ENCODE peak calls at places on chromosomes 12 and 14, in six cellular contexts. U, X, K, R, H and E are unnamed samples.

GRCh38 chr14:65255583-65256443 is 153.5 kb upstream of the MAX start:
- DNase-seq in U (no peak), X (peak; percentile 21), K (no peak), R (no peak), H (no peak), E (no peak)

GRCh38 chr14:68374682-68375081 is 418.2 kb downstream of the ZFP36L1 start:
- DNase-seq in U (no peak), X (no peak), K (no peak), R (no peak), H (no peak), E (no peak)

GRCh38 chr14:61337893-61338292 is 16.5 kb downstream of the PRKCH start:
- DNase-seq in U (no peak), X (no peak), K (no peak), R (no peak), H (no peak), E (no peak)

GRCh38 chr12:94162108-94162507 is 13.7 kb downstream of the PLXNC1 start:
- DNase-seq in U (no peak), X (no peak), K (no peak), R (no peak), H (no peak), E (no peak)

GRCh38 chr12:30570206-30570890 is 125.3 kb downstream of the IPO8 start:
- DNase-seq in U (no peak), X (no peak), K (no peak), R (no peak), H (no peak), E (no peak)

GRCh38 chr12:9760699-9761406 is at the start of gene CD69:
- DNase-seq in U (peak; percentile 29), X (peak; percentile 92), K (no peak), R (no peak), H (no peak), E (peak; percentile 95)

GRCh38 chr14:96212140-96212539 is 7.5 kb downstream of the BDKRB2 start:
- DNase-seq in U (no peak), X (no peak), K (no peak), R (no peak), H (peak; percentile 48), E (no peak)

GRCh38 chr12:67572492-67572891 is 76.1 kb upstream of the DYRK2 start:
- DNase-seq in U (no peak), X (no peak), K (no peak), R (no peak), H (no peak), E (no peak)

GRCh38 chr12:104929368-104929767 is 28.7 kb downstream of the SLC41A2 start:
- DNase-seq in U (no peak), X (no peak), K (no peak), R (no peak), H (no peak), E (no peak)

GRCh38 chr12:45231515-45232145 is 15.7 kb downstream of the ANO6 start:
- DNase-seq in U (no peak), X (no peak), K (peak; percentile 58), R (peak; percentile 70), H (peak; percentile 85), E (no peak)

GRCh38 chr12:67827820-67828383 is 161.3 kb upstream of the IFNG-AS1 start:
- DNase-seq in U (peak; percentile 25), X (no peak), K (peak; percentile 89), R (peak; percentile 94), H (peak; percentile 99), E (no peak)

GRCh38 chr12:70876952-70877351 is 43.6 kb downstream of the PTPRR start:
- DNase-seq in U (no peak), X (no peak), K (peak; percentile 43), R (no peak), H (peak; percentile 0), E (no peak)

GRCh38 chr14:103315368-103315911 is 18.6 kb upstream of the EIF5 start:
- DNase-seq in U (no peak), X (no peak), K (peak; percentile 95), R (no peak), H (peak; percentile 74), E (no peak)

GRCh38 chr14:55458800-55459577 is 18.6 kb upstream of the TBPL2 start:
- DNase-seq in U (peak; percentile 78), X (no peak), K (peak; percentile 35), R (peak; percentile 41), H (peak; percentile 48), E (no peak)

GRCh38 chr12:104165801-104166200 is 27.8 kb upstream of the NFYB start:
- DNase-seq in U (no peak), X (no peak), K (peak; percentile 78), R (no peak), H (no peak), E (no peak)

GRCh38 chr12:6370994-6371754 is 4.2 kb downstream of the SCNN1A start:
- DNase-seq in U (no peak), X (no peak), K (peak; percentile 56), R (peak; percentile 81), H (peak; percentile 72), E (peak; percentile 34)

GRCh38 chr12:123882306-123882705 is 90.3 kb downstream of the CCDC92 start:
- DNase-seq in U (no peak), X (no peak), K (no peak), R (no peak), H (no peak), E (no peak)

GRCh38 chr12:57154076-57154475 is 6.7 kb upstream of the LRP1-AS start:
- DNase-seq in U (no peak), X (no peak), K (no peak), R (no peak), H (no peak), E (no peak)

GRCh38 chr14:51701956-51702355 is 50.2 kb downstream of the FRMD6 start:
- DNase-seq in U (no peak), X (no peak), K (no peak), R (no peak), H (peak; percentile 45), E (no peak)

GRCh38 chr12:1613860-1614259 is 15.2 kb upstream of the WNT5B start:
- DNase-seq in U (no peak), X (no peak), K (no peak), R (no peak), H (no peak), E (no peak)

GRCh38 chr12:1611775-1612174 is 17.3 kb upstream of the WNT5B start:
- DNase-seq in U (no peak), X (no peak), K (peak; percentile 94), R (peak; percentile 86), H (peak; percentile 95), E (no peak)

GRCh38 chr12:1614360-1614759 is 14.7 kb upstream of the WNT5B start:
- DNase-seq in U (no peak), X (no peak), K (no peak), R (no peak), H (no peak), E (no peak)

GRCh38 chr12:1610072-1610643 is 15.8 kb upstream of the FBXL14 start:
- DNase-seq in U (no peak), X (no peak), K (no peak), R (no peak), H (no peak), E (no peak)

GRCh38 chr12:1612196-1612595 is 16.8 kb upstream of the WNT5B start:
- DNase-seq in U (no peak), X (no peak), K (peak; percentile 30), R (no peak), H (no peak), E (no peak)
- TF ChIP-seq CTCF in U (no peak), X (no peak), K (no peak), R (no peak), H (no peak), E (no peak)

GRCh38 chr14:72416892-72417291 is 477.0 kb downstream of the DPF3 start:
- DNase-seq in U (no peak), X (peak; percentile 17), K (no peak), R (no peak), H (no peak), E (peak; percentile 12)
- TF ChIP-seq CTCF in U (peak; percentile 22), X (no peak), K (no peak), R (no peak), H (no peak), E (peak; percentile 38)

GRCh38 chr14:100416081-100416480 is 92.9 kb downstream of the SLC25A47 start:
- DNase-seq in U (no peak), X (no peak), K (no peak), R (no peak), H (no peak), E (no peak)

GRCh38 chr14:100419856-100420255 is 96.7 kb downstream of the SLC25A47 start:
- DNase-seq in U (no peak), X (no peak), K (no peak), R (no peak), H (no peak), E (no peak)

GRCh38 chr14:100416921-100417451 is 93.8 kb downstream of the SLC25A47 start:
- DNase-seq in U (no peak), X (no peak), K (no peak), R (peak; percentile 83), H (peak; percentile 83), E (no peak)

GRCh38 chr14:100415226-100415625 is 92.1 kb downstream of the SLC25A47 start:
- DNase-seq in U (no peak), X (no peak), K (no peak), R (no peak), H (no peak), E (no peak)

DNA sequence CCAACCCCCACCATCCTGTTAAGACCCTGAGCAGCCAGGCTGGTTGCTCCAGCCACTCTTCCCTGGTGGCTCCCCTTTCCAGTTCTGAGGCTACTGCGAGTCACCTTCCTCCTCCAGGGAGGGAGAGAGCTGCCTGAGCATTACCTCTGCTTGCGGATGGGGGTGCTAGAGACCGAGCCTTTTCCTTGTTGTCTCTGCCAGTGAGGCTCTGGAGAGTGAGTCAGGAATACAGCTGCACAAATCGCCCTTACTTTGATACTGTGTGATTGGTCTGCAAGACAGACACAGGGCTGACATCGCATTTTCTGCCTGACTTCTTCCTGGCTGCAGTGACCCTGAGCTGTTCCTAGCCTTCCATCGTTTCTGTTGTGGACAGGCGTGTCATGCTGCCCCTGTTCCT is 94.3 kb downstream of the SLC25A47 start:
- DNase-seq in U (no peak), X (no peak), K (peak; percentile 90), R (peak; percentile 93), H (peak; percentile 97), E (no peak)
- TF ChIP-seq CTCF in U (no peak), X (no peak), K (peak; percentile 88), R (peak; percentile 84), H (peak; percentile 96), E (no peak)

GRCh38 chr12:1078002-1078401 is 87.0 kb downstream of the ERC1 start:
- DNase-seq in U (no peak), X (no peak), K (no peak), R (peak; percentile 4), H (no peak), E (no peak)
- TF ChIP-seq CTCF in U (no peak), X (no peak), K (no peak), R (no peak), H (no peak), E (no peak)

DNA sequence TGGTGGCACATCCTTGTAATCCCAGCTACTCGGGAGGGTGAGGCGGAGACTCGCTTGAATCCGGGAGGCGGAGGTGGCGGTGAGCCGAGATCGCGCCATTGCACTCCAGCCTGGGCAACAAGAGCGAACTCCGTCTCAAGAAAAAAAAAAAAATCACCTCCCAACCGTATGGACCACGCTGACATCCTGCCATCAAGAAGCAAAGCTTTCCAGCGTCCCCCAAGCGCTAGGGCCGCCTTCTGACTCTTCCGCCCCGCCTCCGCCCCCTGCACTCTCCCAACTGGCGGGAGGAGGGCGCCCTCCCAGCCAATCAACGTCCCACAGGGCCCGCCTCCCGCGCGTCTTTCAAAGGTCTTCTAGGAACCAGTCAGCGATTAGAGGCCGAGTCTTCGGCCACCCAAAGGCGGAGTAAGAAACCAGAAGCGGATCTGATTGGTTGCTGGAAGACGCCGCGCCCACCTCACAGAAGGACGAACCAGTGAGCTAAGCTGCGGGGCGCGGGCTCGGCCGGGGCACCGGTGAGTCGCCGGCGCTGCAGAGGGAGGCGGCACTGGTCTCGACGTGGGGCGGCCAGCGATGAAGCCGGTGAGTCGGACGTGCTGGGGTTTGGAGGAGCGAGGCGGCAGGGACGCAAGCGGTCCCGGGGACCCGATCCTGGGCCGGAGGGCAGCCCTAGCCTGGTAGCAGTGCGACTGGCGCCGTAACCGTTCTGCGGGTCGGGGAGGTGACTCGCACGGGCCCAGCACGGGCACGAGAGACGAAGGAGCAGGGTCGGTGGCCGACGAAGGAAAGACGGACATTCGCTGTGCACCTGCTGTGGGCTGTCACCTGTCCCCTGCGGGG is at the start of gene CDKN3:
- DNase-seq in U (peak; percentile 98), X (peak; percentile 97), K (peak; percentile 99), R (peak; percentile 99), H (peak; percentile 99), E (peak; percentile 95)
- TF ChIP-seq CTCF in U (peak; percentile 47), X (peak; percentile 48), K (peak; percentile 28), R (peak; percentile 80), H (peak; percentile 45), E (no peak)